ENCODE peak calls at places on chromosomes 16 and 17, in ten cellular contexts. H, U, D, B, T, O, F, N, Z and Q are unnamed samples.

GRCh38 chr17:72119963-72120877 is 600 bp upstream of the SOX9 start:
- DNase-seq in H (peak), U (peak), D (peak), B (no peak), T (peak), O (no peak), F (peak), N (peak), Z (no peak), Q (no peak)

GRCh38 chr16:66515543-66516171 is 34.3 kb downstream of the TK2 start:
- DNase-seq in H (no peak), U (no peak), D (peak), B (no peak), T (no peak), O (peak), F (no peak), N (no peak), Z (no peak), Q (no peak)

GRCh38 chr17:68943123-68943811 is 11.9 kb downstream of the ABCA8 start:
- DNase-seq in H (no peak), U (no peak), D (no peak), B (no peak), T (no peak), O (no peak), F (no peak), N (no peak), Z (no peak), Q (no peak)

GRCh38 chr17:68972119-68972704 is 17.0 kb upstream of the ABCA8 start:
- DNase-seq in H (no peak), U (no peak), D (peak), B (no peak), T (no peak), O (peak), F (no peak), N (peak), Z (no peak), Q (no peak)

GRCh38 chr17:82303944-82304808 is 13.2 kb downstream of the CD7 start:
- DNase-seq in H (no peak), U (no peak), D (peak), B (no peak), T (peak), O (no peak), F (no peak), N (no peak), Z (no peak), Q (no peak)

GRCh38 chr16:47712276-47713224 is 251.4 kb downstream of the PHKB start:
- DNase-seq in H (no peak), U (no peak), D (no peak), B (no peak), T (peak), O (no peak), F (no peak), N (no peak), Z (no peak), Q (no peak)

GRCh38 chr16:743794-744500 is 3.1 kb upstream of the CIAO3 start:
- DNase-seq in H (no peak), U (no peak), D (no peak), B (no peak), T (peak), O (no peak), F (no peak), N (no peak), Z (no peak), Q (no peak)

GRCh38 chr17:57256708-57257112 is 387 bp downstream of the MSI2 start:
- DNase-seq in H (no peak), U (peak), D (peak), B (no peak), T (no peak), O (peak), F (no peak), N (peak), Z (no peak), Q (no peak)

GRCh38 chr17:68061512-68062313 is 26.2 kb downstream of the KPNA2 start:
- DNase-seq in H (no peak), U (no peak), D (peak), B (no peak), T (no peak), O (peak), F (no peak), N (no peak), Z (no peak), Q (no peak)

GRCh38 chr17:38673714-38674012 is 1.1 kb downstream of the EPOP start:
- DNase-seq in H (no peak), U (no peak), D (no peak), B (no peak), T (no peak), O (peak), F (peak), N (peak), Z (no peak), Q (no peak)

GRCh38 chr17:28725660-28726395 is at the start of gene TLCD1:
- DNase-seq in H (no peak), U (peak), D (peak), B (peak), T (peak), O (peak), F (peak), N (peak), Z (no peak), Q (peak)

GRCh38 chr16:64933890-64934289 is 188.0 kb downstream of the CDH11 start:
- DNase-seq in H (no peak), U (no peak), D (no peak), B (no peak), T (peak), O (no peak), F (peak), N (no peak), Z (no peak), Q (no peak)

GRCh38 chr17:39769974-39770587 is 32.3 kb downstream of the GRB7 start:
- DNase-seq in H (no peak), U (no peak), D (no peak), B (no peak), T (no peak), O (peak), F (no peak), N (no peak), Z (peak), Q (no peak)

GRCh38 chr16:65002265-65002664 is 119.6 kb downstream of the CDH11 start:
- DNase-seq in H (no peak), U (no peak), D (peak), B (no peak), T (no peak), O (no peak), F (no peak), N (no peak), Z (no peak), Q (no peak)

GRCh38 chr16:55515110-55515509 is 6.2 kb downstream of the LPCAT2 start:
- DNase-seq in H (no peak), U (no peak), D (no peak), B (no peak), T (no peak), O (no peak), F (no peak), N (no peak), Z (no peak), Q (no peak)

GRCh38 chr17:75411328-75412067 is 6.0 kb upstream of the GRB2 start:
- DNase-seq in H (no peak), U (no peak), D (no peak), B (no peak), T (no peak), O (no peak), F (no peak), N (no peak), Z (no peak), Q (no peak)

GRCh38 chr16:51431517-51432241 is 280.6 kb upstream of the SALL1 start:
- DNase-seq in H (peak), U (peak), D (peak), B (no peak), T (no peak), O (no peak), F (no peak), N (peak), Z (peak), Q (no peak)

GRCh38 chr17:43444223-43445008 is 39.4 kb upstream of the DHX8 start:
- DNase-seq in H (no peak), U (no peak), D (no peak), B (no peak), T (no peak), O (no peak), F (no peak), N (peak), Z (no peak), Q (no peak)

GRCh38 chr17:43445009-43445589 is 38.7 kb upstream of the DHX8 start:
- DNase-seq in H (no peak), U (no peak), D (no peak), B (no peak), T (no peak), O (no peak), F (no peak), N (peak), Z (no peak), Q (no peak)

GRCh38 chr17:43443381-43443780 is 40.4 kb upstream of the DHX8 start:
- DNase-seq in H (no peak), U (no peak), D (no peak), B (no peak), T (no peak), O (no peak), F (no peak), N (no peak), Z (no peak), Q (no peak)

GRCh38 chr17:43438626-43439529 is 40.1 kb downstream of the ARL4D start:
- DNase-seq in H (no peak), U (no peak), D (no peak), B (no peak), T (peak), O (no peak), F (peak), N (no peak), Z (no peak), Q (no peak)

DNA sequence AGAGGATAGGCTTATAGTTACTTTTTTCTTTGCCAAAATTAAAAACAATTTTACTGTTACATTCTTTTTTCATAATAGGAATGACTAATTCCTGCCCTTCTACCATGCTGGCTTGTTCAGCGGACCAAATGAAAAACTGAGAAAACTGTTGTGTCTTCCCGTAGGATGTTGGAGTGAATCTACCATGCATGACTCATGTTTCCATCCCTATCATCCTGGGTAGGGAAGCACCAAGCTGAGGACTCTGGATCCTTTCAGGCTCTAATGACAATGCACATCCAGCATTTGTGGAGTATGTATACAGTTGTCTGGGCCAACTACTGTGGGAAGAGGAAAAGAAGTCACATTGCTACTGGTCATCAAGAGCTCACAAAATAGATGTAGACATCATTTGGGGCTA is 41.1 kb upstream of the DHX8 start:
- DNase-seq in H (no peak), U (no peak), D (peak), B (no peak), T (no peak), O (no peak), F (no peak), N (no peak), Z (no peak), Q (no peak)
- TF ChIP-seq CTCF in H (no peak), U (no peak), D (no peak), B (no peak), T (no peak), O (no peak), F (no peak), N (no peak), Z (no peak), Q (no peak)

GRCh38 chr16:89893642-89894548 is 20.5 kb downstream of the TCF25 start:
- DNase-seq in H (no peak), U (no peak), D (no peak), B (no peak), T (no peak), O (no peak), F (no peak), N (no peak), Z (no peak), Q (no peak)

GRCh38 chr16:89890886-89891657 is 17.7 kb downstream of the TCF25 start:
- DNase-seq in H (no peak), U (no peak), D (peak), B (no peak), T (no peak), O (no peak), F (no peak), N (peak), Z (no peak), Q (no peak)

GRCh38 chr16:89890200-89890599 is 16.8 kb downstream of the TCF25 start:
- DNase-seq in H (no peak), U (no peak), D (no peak), B (no peak), T (no peak), O (no peak), F (no peak), N (no peak), Z (no peak), Q (no peak)

GRCh38 chr16:89892635-89893034 is 19.2 kb downstream of the TCF25 start:
- DNase-seq in H (no peak), U (no peak), D (no peak), B (no peak), T (no peak), O (no peak), F (no peak), N (no peak), Z (no peak), Q (no peak)

GRCh38 chr16:89892055-89892630 is 18.8 kb downstream of the TCF25 start:
- DNase-seq in H (no peak), U (no peak), D (no peak), B (no peak), T (no peak), O (no peak), F (no peak), N (no peak), Z (no peak), Q (no peak)
- TF ChIP-seq CTCF in H (no peak), U (no peak), D (no peak), B (no peak), T (no peak), O (no peak), F (no peak), N (no peak), Z (no peak), Q (no peak)

GRCh38 chr17:41527076-41528023 is 758 bp downstream of the KRT19 start:
- DNase-seq in H (no peak), U (peak), D (no peak), B (no peak), T (no peak), O (no peak), F (no peak), N (peak), Z (no peak), Q (no peak)
- TF ChIP-seq CTCF in H (no peak), U (no peak), D (no peak), B (no peak), T (no peak), O (no peak), F (no peak), N (no peak), Z (no peak), Q (no peak)

DNA sequence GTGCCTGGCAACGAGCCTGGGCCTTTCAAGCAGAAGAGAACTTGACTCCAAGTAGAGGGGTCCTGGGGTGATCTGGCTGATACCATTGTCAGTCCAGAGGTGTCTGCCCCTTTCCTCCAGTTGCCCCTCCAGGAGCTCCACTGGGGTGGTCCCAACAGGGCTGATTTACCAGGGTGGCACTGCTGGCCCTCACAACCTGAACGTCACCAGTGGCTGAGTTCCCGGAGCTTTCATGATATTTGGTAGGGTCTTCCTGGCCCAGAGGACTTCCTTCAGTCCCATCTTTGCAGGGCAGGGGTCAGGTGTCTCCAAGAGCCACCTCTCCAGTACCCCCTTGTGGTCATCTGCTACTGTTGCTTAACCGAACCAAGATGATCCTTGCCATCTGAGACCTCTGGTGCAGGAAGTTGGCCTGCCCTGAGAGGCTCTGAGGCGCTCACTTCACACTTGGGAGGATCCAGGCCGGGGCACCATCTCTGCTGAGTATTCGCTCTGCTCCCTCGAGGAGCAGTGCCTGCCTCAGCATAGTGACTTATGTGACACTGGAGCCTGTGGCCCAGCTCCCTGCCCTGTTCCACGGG is 3.5 kb downstream of the LIMD2 start:
- DNase-seq in H (no peak), U (peak), D (peak), B (no peak), T (peak), O (peak), F (no peak), N (peak), Z (no peak), Q (no peak)
- TF ChIP-seq CTCF in H (peak), U (no peak), D (peak), B (peak), T (peak), O (peak), F (peak), N (peak), Z (peak), Q (no peak)

DNA sequence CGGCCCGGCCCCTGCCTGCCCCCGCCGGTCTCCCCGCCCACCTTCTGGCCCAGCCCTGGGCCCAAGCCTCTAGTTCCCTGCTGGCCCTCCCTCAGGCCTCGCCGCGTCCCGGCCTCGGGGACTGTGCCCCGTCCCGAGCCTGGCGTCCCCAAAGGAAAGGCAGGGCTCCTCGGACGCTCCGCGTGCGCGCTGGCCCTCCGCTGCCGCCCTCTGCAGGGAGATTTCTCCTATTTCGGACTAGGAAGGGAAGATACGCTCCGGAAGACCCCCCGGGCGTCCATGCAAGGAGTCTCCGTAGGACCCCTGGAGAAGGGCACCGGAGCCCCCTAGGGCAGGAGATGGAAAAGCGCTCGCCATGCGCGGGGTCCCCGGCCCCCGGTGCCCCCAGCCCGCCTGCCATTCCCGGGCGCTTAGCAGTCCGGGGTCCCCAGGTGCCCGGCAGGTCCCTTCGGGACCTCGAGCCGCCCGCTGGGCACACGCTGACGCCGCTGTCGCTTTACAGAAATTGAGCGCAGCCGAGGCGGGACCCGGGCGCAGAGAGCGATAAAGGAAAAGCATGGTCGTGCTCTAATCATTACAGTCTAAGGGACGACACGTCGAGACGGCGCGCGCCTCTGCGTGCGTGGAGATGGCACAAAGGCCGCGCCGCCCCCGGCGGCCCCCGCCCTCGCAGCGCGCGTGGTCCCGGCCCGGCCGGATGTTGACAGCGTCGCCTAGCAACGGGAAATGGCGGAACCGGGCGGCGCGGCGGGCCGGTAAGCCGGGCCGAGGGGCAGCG is at the start of gene CCDC40:
- DNase-seq in H (peak), U (peak), D (peak), B (peak), T (peak), O (peak), F (peak), N (peak), Z (no peak), Q (peak)
- TF ChIP-seq CTCF in H (no peak), U (no peak), D (no peak), B (no peak), T (peak), O (no peak), F (peak), N (peak), Z (no peak), Q (no peak)

DNA sequence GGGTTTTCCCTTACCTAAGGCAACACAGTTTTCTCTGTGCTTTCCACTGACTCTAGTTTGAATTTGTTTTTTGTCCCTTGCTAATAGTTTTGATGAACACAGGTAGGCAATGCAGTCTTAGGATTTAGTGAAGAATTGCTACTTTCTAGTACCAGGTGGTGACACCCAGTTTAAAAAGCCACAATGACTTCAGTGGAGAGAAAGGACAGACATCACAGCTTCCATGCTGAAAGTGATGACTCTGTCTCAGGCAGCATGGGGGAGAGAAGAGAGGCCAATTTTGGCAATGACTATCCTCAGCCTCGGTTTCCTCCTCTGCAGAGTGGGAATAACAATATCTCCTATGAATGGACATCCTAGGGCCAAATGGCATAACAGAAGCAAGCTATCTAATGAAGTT is 118.8 kb downstream of the AXIN2 start:
- DNase-seq in H (no peak), U (no peak), D (no peak), B (no peak), T (no peak), O (no peak), F (no peak), N (no peak), Z (no peak), Q (no peak)
- TF ChIP-seq CTCF in H (no peak), U (no peak), D (no peak), B (no peak), T (no peak), O (no peak), F (no peak), N (no peak), Z (no peak), Q (no peak)

GRCh38 chr17:8041249-8041928 is 2.5 kb downstream of the ALOX15B start:
- DNase-seq in H (no peak), U (peak), D (peak), B (no peak), T (peak), O (peak), F (no peak), N (peak), Z (no peak), Q (no peak)
- TF ChIP-seq CTCF in H (peak), U (peak), D (peak), B (no peak), T (peak), O (peak), F (peak), N (peak), Z (peak), Q (peak)

DNA sequence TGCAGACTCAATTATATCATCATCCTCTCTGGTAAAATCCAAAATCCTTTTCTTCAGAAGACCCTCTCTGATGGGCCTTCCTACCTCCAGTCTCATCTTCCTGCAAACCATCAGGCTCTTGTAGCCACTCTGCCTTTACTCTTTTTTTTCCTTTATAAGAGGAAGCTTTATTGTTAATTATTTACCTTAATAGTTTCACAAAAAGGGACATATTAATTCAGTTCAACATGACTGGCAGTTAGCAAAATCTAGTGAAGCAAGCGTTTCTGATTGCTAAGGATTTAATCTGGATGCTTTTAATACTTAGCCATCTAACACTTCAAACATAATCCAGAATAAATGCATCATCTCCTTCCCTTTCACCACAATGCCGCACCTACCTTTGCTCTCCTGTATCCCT is 62.0 kb downstream of the SPACA3 start:
- DNase-seq in H (no peak), U (no peak), D (no peak), B (no peak), T (no peak), O (no peak), F (no peak), N (no peak), Z (no peak), Q (no peak)
- TF ChIP-seq CTCF in H (no peak), U (no peak), D (no peak), B (no peak), T (no peak), O (no peak), F (no peak), N (no peak), Z (no peak), Q (no peak)